ENCODE peak calls at places on chromosomes 2 and 18, in four cellular contexts. G is tibial nerve, Z is astrocyte of the spinal cord, X is cardiac fibroblast. S is an unnamed sample.

GRCh38 chr18:2948038-2948437 is 64.9 kb downstream of the LPIN2 start:
- DNase-seq in G (no peak), Z (peak; percentile 66), X (peak; percentile 70), S (no peak)

GRCh38 chr2:96174251-96175144 is 29.3 kb upstream of the DUSP2 start:
- DNase-seq in G (peak; percentile 36), Z (peak; percentile 55), X (peak; percentile 67), S (peak; percentile 53)

GRCh38 chr2:134718095-134718955 is 475 bp downstream of the TMEM163 start:
- DNase-seq in G (no peak), Z (no peak), X (no peak), S (no peak)

GRCh38 chr18:78939734-78940260 is 39.8 kb upstream of the SALL3 start:
- DNase-seq in G (no peak), Z (no peak), X (no peak), S (no peak)

GRCh38 chr2:233023761-233024410 is 8.6 kb upstream of the NEU2 start:
- DNase-seq in G (no peak), Z (no peak), X (no peak), S (no peak)

GRCh38 chr2:234641086-234641485 is 144.2 kb upstream of the ARL4C start:
- DNase-seq in G (no peak), Z (no peak), X (no peak), S (no peak)

GRCh38 chr2:54590216-54590961 is 133.1 kb upstream of the EML6 start:
- DNase-seq in G (no peak), Z (no peak), X (no peak), S (no peak)

GRCh38 chr2:24650997-24651642 is 142.1 kb downstream of the PTRHD1 start:
- DNase-seq in G (no peak), Z (no peak), X (no peak), S (no peak)

GRCh38 chr2:229719926-229720652 is 5.7 kb upstream of the DNER start:
- DNase-seq in G (no peak), Z (no peak), X (no peak), S (no peak)

GRCh38 chr18:23114171-23114881 is 21.0 kb upstream of the CABLES1 start:
- DNase-seq in G (no peak), Z (peak; percentile 48), X (no peak), S (no peak)

GRCh38 chr2:100875516-100876230 is 55.7 kb downstream of the NPAS2 start:
- DNase-seq in G (no peak), Z (peak; percentile 64), X (no peak), S (no peak)

GRCh38 chr2:121804340-121804739 is 48.9 kb downstream of the TSN start:
- DNase-seq in G (no peak), Z (peak; percentile 25), X (peak; percentile 6), S (no peak)

DNA sequence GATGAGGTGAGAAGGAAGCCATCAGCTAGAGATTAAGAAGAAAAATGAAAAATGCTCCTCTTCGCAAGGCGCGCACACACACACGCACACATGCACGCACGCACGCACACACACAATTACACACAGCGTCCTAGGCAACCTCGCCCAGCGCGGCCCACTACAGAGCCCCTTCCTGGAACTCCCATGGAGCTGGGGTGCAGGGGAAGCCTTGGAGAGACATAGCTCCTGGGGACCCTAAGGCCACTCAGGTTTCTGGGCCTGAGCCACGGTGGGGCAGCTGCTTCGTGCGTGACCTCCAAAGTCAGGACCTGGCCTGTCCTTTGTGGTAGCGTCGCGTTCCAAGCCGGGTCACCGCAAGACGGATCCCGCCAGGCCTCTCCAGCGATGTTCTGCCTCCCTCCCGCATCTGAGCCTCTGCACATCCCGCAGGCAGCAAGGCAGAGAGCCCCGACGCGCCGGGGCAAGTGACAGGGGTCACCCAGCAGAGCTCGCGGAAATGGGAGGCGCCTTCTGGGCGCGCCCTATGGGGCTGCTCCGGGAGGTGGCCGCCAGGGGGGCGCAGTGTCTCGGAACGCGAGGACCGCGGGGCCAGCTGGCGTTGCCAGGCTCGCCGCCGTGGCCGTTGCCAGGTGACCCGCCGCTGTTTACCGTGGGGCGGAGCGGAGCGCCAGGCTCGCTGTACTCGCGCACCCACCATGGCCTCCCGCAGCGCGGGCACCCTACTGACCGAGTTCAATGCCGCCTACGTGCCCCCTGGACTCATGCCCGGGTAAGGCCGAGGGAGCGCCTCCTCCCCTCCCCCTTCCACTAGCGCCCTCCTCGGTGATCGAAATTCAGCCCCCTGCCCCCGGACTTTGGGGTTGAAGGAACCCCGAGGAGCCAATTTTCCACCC is 79.0 kb downstream of the CIB4 start:
- DNase-seq in G (no peak), Z (no peak), X (peak; percentile 7), S (peak; percentile 23)
- TF ChIP-seq CTCF in G (no peak), Z (peak; percentile 11), X (peak; percentile 3), S (no peak)

GRCh38 chr2:240520143-240520973 is 37.4 kb downstream of the ANKMY1 start:
- DNase-seq in G (no peak), Z (no peak), X (no peak), S (no peak)
- TF ChIP-seq CTCF in G (no peak), Z (no peak), X (no peak), S (no peak)

DNA sequence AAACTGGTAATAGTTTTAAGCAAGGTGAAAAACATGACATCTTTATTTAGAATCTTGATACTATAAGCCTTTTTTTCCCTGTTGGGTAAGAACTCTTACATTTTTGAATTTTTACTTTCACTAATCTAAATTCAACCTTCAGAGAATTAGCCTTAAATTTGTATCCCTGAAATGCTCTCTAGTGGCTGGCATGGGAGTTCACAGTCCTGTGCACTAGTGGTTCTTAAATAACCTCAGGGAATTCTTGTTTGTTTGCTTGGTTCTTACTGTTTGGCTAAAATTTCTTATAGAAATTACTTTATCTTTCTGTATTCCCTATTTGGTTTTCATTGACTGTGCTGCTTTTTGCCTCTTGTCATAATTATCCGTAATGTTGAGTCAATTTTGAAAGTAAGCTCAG is 391.2 kb upstream of the FIGN start:
- DNase-seq in G (no peak), Z (peak; percentile 46), X (peak; percentile 11), S (no peak)
- TF ChIP-seq CTCF in G (peak; percentile 32), Z (peak; percentile 40), X (peak; percentile 9), S (no peak)

GRCh38 chr18:59198215-59198614 is 21.7 kb upstream of the GRP start:
- DNase-seq in G (no peak), Z (no peak), X (no peak), S (no peak)

GRCh38 chr18:59202258-59202820 is 17.6 kb upstream of the GRP start:
- DNase-seq in G (no peak), Z (no peak), X (no peak), S (no peak)

GRCh38 chr18:59196161-59196560 is 23.8 kb upstream of the GRP start:
- DNase-seq in G (no peak), Z (no peak), X (no peak), S (no peak)

GRCh38 chr18:59197636-59198035 is 22.3 kb upstream of the GRP start:
- DNase-seq in G (no peak), Z (no peak), X (no peak), S (no peak)

DNA sequence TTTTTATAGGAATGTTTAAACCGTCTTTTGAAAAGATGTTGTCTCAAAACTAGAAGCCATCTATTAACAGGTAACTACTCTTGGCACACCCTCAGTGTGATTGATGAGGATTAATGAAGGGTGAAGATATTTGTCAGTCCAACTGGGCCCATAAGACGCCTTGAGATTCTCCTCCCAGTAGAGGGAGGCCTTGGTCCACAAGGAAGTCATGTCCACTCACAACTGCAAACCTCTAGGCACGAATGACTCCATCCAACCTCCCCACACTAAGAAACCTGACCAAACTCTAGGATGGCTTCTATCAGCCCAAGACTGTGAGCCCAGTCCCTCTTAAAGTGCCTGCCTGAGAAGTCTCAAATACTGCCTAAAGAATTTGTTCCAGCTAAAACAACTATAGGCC is 19.2 kb upstream of the GRP start:
- DNase-seq in G (no peak), Z (no peak), X (no peak), S (no peak)
- TF ChIP-seq CTCF in G (no peak), Z (no peak), X (no peak), S (no peak)

S was measured in gastrocnemius medialis.